ENCODE peak calls at places on chromosome 12, in nine cellular contexts. One of them, this sample, is unnamed.

GRCh38 chr12:47896022-47896421 is 8.8 kb downstream of the VDR start:
- DNase-seq in NCI-H345: no peak
- DNase-seq in hypothalamus: no peak
- DNase-seq in RCC 7860: no peak
- DNase-seq in A172: no peak
- DNase-seq in fibroblast of lung: no peak
- DNase-seq in fibroblast of gingiva: no peak
- DNase-seq in HS-27A: no peak
- DNase-seq in heart right ventricle: no peak
- DNase-seq in this sample: no peak

GRCh38 chr12:1922075-1922709 is 3.7 kb upstream of the CACNA2D4 start:
- DNase-seq in NCI-H345: no peak
- DNase-seq in hypothalamus: no peak
- DNase-seq in RCC 7860: no peak
- DNase-seq in A172: no peak
- DNase-seq in fibroblast of lung: no peak
- DNase-seq in fibroblast of gingiva: no peak
- DNase-seq in HS-27A: no peak
- DNase-seq in heart right ventricle: no peak
- DNase-seq in this sample: peak

GRCh38 chr12:14573118-14573517 is 5.4 kb upstream of the PLBD1 start:
- DNase-seq in NCI-H345: no peak
- DNase-seq in hypothalamus: no peak
- DNase-seq in RCC 7860: no peak
- DNase-seq in A172: no peak
- DNase-seq in fibroblast of lung: no peak
- DNase-seq in fibroblast of gingiva: no peak
- DNase-seq in HS-27A: no peak
- DNase-seq in heart right ventricle: peak
- DNase-seq in this sample: no peak

GRCh38 chr12:6946920-6947374 is 3.1 kb downstream of the C12orf57 start:
- DNase-seq in NCI-H345: no peak
- DNase-seq in hypothalamus: no peak
- DNase-seq in RCC 7860: no peak
- DNase-seq in A172: no peak
- DNase-seq in fibroblast of lung: no peak
- DNase-seq in fibroblast of gingiva: no peak
- DNase-seq in HS-27A: no peak
- DNase-seq in heart right ventricle: no peak
- DNase-seq in this sample: no peak

GRCh38 chr12:124369055-124369900 is 74.4 kb downstream of the RFLNA start:
- DNase-seq in NCI-H345: no peak
- DNase-seq in hypothalamus: peak
- DNase-seq in RCC 7860: peak
- DNase-seq in A172: peak
- DNase-seq in fibroblast of lung: peak
- DNase-seq in fibroblast of gingiva: peak
- DNase-seq in HS-27A: peak
- DNase-seq in heart right ventricle: peak
- DNase-seq in this sample: no peak

GRCh38 chr12:26196424-26196722 is 1.0 kb downstream of the SSPN start:
- DNase-seq in NCI-H345: no peak
- DNase-seq in hypothalamus: no peak
- DNase-seq in RCC 7860: no peak
- DNase-seq in A172: no peak
- DNase-seq in fibroblast of lung: peak
- DNase-seq in fibroblast of gingiva: no peak
- DNase-seq in HS-27A: no peak
- DNase-seq in heart right ventricle: no peak
- DNase-seq in this sample: no peak

GRCh38 chr12:86233126-86233525 is 23.1 kb downstream of the MGAT4C start:
- DNase-seq in NCI-H345: peak
- DNase-seq in hypothalamus: no peak
- DNase-seq in RCC 7860: no peak
- DNase-seq in A172: peak
- DNase-seq in fibroblast of lung: peak
- DNase-seq in fibroblast of gingiva: no peak
- DNase-seq in HS-27A: no peak
- DNase-seq in heart right ventricle: no peak
- DNase-seq in this sample: no peak

GRCh38 chr12:27627123-27627835 is 69.0 kb upstream of the REP15 start:
- DNase-seq in NCI-H345: no peak
- DNase-seq in hypothalamus: no peak
- DNase-seq in RCC 7860: no peak
- DNase-seq in A172: peak
- DNase-seq in fibroblast of lung: peak
- DNase-seq in fibroblast of gingiva: peak
- DNase-seq in HS-27A: peak
- DNase-seq in heart right ventricle: no peak
- DNase-seq in this sample: no peak

GRCh38 chr12:99454539-99455172 is 192.9 kb upstream of the GARIN6 start:
- DNase-seq in NCI-H345: no peak
- DNase-seq in hypothalamus: no peak
- DNase-seq in RCC 7860: no peak
- DNase-seq in A172: no peak
- DNase-seq in fibroblast of lung: peak
- DNase-seq in fibroblast of gingiva: no peak
- DNase-seq in HS-27A: no peak
- DNase-seq in heart right ventricle: no peak
- DNase-seq in this sample: no peak

GRCh38 chr12:11824069-11824468 is 174.6 kb downstream of the ETV6 start:
- DNase-seq in NCI-H345: no peak
- DNase-seq in hypothalamus: no peak
- DNase-seq in RCC 7860: no peak
- DNase-seq in A172: no peak
- DNase-seq in fibroblast of lung: no peak
- DNase-seq in fibroblast of gingiva: no peak
- DNase-seq in HS-27A: no peak
- DNase-seq in heart right ventricle: no peak
- DNase-seq in this sample: no peak

GRCh38 chr12:127928615-127929014 is 338.4 kb upstream of the TMEM132C start:
- DNase-seq in NCI-H345: no peak
- DNase-seq in hypothalamus: no peak
- DNase-seq in RCC 7860: no peak
- DNase-seq in A172: peak
- DNase-seq in fibroblast of lung: peak
- DNase-seq in fibroblast of gingiva: no peak
- DNase-seq in HS-27A: no peak
- DNase-seq in heart right ventricle: no peak
- DNase-seq in this sample: no peak

GRCh38 chr12:10153271-10154144 is 18.4 kb downstream of the OLR1 start:
- DNase-seq in NCI-H345: peak
- DNase-seq in hypothalamus: peak
- DNase-seq in RCC 7860: peak
- DNase-seq in A172: no peak
- DNase-seq in fibroblast of lung: peak
- DNase-seq in fibroblast of gingiva: peak
- DNase-seq in HS-27A: no peak
- DNase-seq in heart right ventricle: peak
- DNase-seq in this sample: peak

GRCh38 chr12:74646831-74647230 is 109.2 kb downstream of the ATXN7L3B start:
- DNase-seq in NCI-H345: peak
- DNase-seq in hypothalamus: peak
- DNase-seq in RCC 7860: no peak
- DNase-seq in A172: peak
- DNase-seq in fibroblast of lung: no peak
- DNase-seq in fibroblast of gingiva: no peak
- DNase-seq in HS-27A: no peak
- DNase-seq in heart right ventricle: no peak
- DNase-seq in this sample: no peak

GRCh38 chr12:127899981-127900380 is 367.0 kb upstream of the TMEM132C start:
- DNase-seq in NCI-H345: no peak
- DNase-seq in hypothalamus: no peak
- DNase-seq in RCC 7860: no peak
- DNase-seq in A172: no peak
- DNase-seq in fibroblast of lung: no peak
- DNase-seq in fibroblast of gingiva: no peak
- DNase-seq in HS-27A: no peak
- DNase-seq in heart right ventricle: no peak
- DNase-seq in this sample: no peak

GRCh38 chr12:94152292-94153083 is 4.1 kb downstream of the PLXNC1 start:
- DNase-seq in NCI-H345: peak
- DNase-seq in hypothalamus: no peak
- DNase-seq in RCC 7860: no peak
- DNase-seq in A172: no peak
- DNase-seq in fibroblast of lung: no peak
- DNase-seq in fibroblast of gingiva: no peak
- DNase-seq in HS-27A: no peak
- DNase-seq in heart right ventricle: no peak
- DNase-seq in this sample: no peak

GRCh38 chr12:23757541-23757962 is 191.9 kb downstream of the SOX5 start:
- DNase-seq in NCI-H345: peak
- DNase-seq in hypothalamus: no peak
- DNase-seq in RCC 7860: no peak
- DNase-seq in A172: no peak
- DNase-seq in fibroblast of lung: peak
- DNase-seq in fibroblast of gingiva: no peak
- DNase-seq in HS-27A: no peak
- DNase-seq in heart right ventricle: no peak
- DNase-seq in this sample: no peak

GRCh38 chr12:26378721-26379120 is 183.3 kb downstream of the SSPN start:
- DNase-seq in NCI-H345: no peak
- DNase-seq in hypothalamus: peak
- DNase-seq in RCC 7860: no peak
- DNase-seq in A172: no peak
- DNase-seq in fibroblast of lung: no peak
- DNase-seq in fibroblast of gingiva: no peak
- DNase-seq in HS-27A: no peak
- DNase-seq in heart right ventricle: no peak
- DNase-seq in this sample: no peak

GRCh38 chr12:60842166-60842565 is 1246.3 kb downstream of the SLC16A7 start:
- DNase-seq in NCI-H345: no peak
- DNase-seq in hypothalamus: no peak
- DNase-seq in RCC 7860: no peak
- DNase-seq in A172: no peak
- DNase-seq in fibroblast of lung: no peak
- DNase-seq in fibroblast of gingiva: peak
- DNase-seq in HS-27A: no peak
- DNase-seq in heart right ventricle: no peak
- DNase-seq in this sample: no peak

GRCh38 chr12:9787340-9787737 is 26.6 kb upstream of the CD69 start:
- DNase-seq in NCI-H345: no peak
- DNase-seq in hypothalamus: no peak
- DNase-seq in RCC 7860: no peak
- DNase-seq in A172: no peak
- DNase-seq in fibroblast of lung: peak
- DNase-seq in fibroblast of gingiva: peak
- DNase-seq in HS-27A: peak
- DNase-seq in heart right ventricle: no peak
- DNase-seq in this sample: no peak

GRCh38 chr12:2163172-2163927 is 110.6 kb downstream of the CACNA1C start:
- DNase-seq in NCI-H345: no peak
- DNase-seq in hypothalamus: no peak
- DNase-seq in RCC 7860: no peak
- DNase-seq in A172: peak
- DNase-seq in fibroblast of lung: peak
- DNase-seq in fibroblast of gingiva: peak
- DNase-seq in HS-27A: peak
- DNase-seq in heart right ventricle: peak
- DNase-seq in this sample: no peak

GRCh38 chr12:58812229-58812628 is 108.1 kb downstream of the LRIG3 start:
- DNase-seq in NCI-H345: no peak
- DNase-seq in hypothalamus: no peak
- DNase-seq in RCC 7860: no peak
- DNase-seq in A172: no peak
- DNase-seq in fibroblast of lung: no peak
- DNase-seq in fibroblast of gingiva: no peak
- DNase-seq in HS-27A: no peak
- DNase-seq in heart right ventricle: no peak
- DNase-seq in this sample: no peak